ENCODE peak calls at places on chromosomes 7 and 10, in ten cellular contexts. F is ovary; V is left ventricle myocardium inferior; P is MM.1S; U is CD8-positive, alpha-beta T cell; J is cardiac muscle cell; W is HepG2; X is stomach; Z is transverse colon; Y is spleen. R is an unnamed sample. For H3K9me3, the result is how much of the 10 kb centered on the place peaks cover.

GRCh38 chr10:19713800-19714525 is 102.3 kb upstream of the PLXDC2 start:
- DNase-seq in F (no peak), V (no peak), P (no peak), U (no peak), J (peak), W (no peak), X (no peak), Z (no peak), Y (no peak), R (no peak)

GRCh38 chr10:25497281-25497680 is 322.5 kb downstream of the GPR158 start:
- DNase-seq in F (no peak), V (no peak), P (no peak), U (no peak), J (peak), W (no peak), X (no peak), Z (no peak), Y (no peak), R (no peak)

GRCh38 chr10:72740526-72740925 is 48.6 kb downstream of the MCU start:
- DNase-seq in F (no peak), V (peak), P (no peak), U (no peak), J (peak), W (peak), X (peak), Z (peak), Y (no peak), R (no peak)

GRCh38 chr7:13802651-13803050 is 186.8 kb downstream of the ETV1 start:
- DNase-seq in F (no peak), V (no peak), P (no peak), U (no peak), J (no peak), W (no peak), X (no peak), Z (no peak), Y (no peak), R (no peak)

GRCh38 chr10:86536294-86536861 is 14.8 kb upstream of the WAPL start:
- DNase-seq in F (no peak), V (no peak), P (no peak), U (peak), J (no peak), W (no peak), X (no peak), Z (peak), Y (peak), R (peak)

GRCh38 chr7:5514440-5515035 is 90.9 kb upstream of the TNRC18 start:
- DNase-seq in F (no peak), V (no peak), P (no peak), U (no peak), J (peak), W (peak), X (no peak), Z (no peak), Y (no peak), R (no peak)

GRCh38 chr10:13634207-13634606 is 47.4 kb downstream of the PRPF18 start:
- DNase-seq in F (no peak), V (no peak), P (no peak), U (no peak), J (peak), W (no peak), X (no peak), Z (no peak), Y (no peak), R (no peak)

GRCh38 chr10:80460399-80461207 is 6.5 kb downstream of the TSPAN14 start:
- DNase-seq in F (peak), V (no peak), P (no peak), U (no peak), J (peak), W (peak), X (peak), Z (peak), Y (no peak), R (no peak)

GRCh38 chr7:128835231-128835751 is 5.1 kb downstream of the FLNC start:
- DNase-seq in F (no peak), V (no peak), P (no peak), U (no peak), J (no peak), W (no peak), X (no peak), Z (no peak), Y (no peak), R (no peak)

GRCh38 chr7:103348452-103348851 is 1.0 kb downstream of the PSMC2 start:
- DNase-seq in F (no peak), V (no peak), P (no peak), U (no peak), J (no peak), W (no peak), X (no peak), Z (no peak), Y (no peak), R (no peak)

GRCh38 chr7:93851536-93851935 is 39.0 kb downstream of the TFPI2 start:
- DNase-seq in F (no peak), V (no peak), P (no peak), U (no peak), J (no peak), W (no peak), X (no peak), Z (no peak), Y (no peak), R (no peak)

GRCh38 chr10:63711361-63711760 is 190.2 kb downstream of the REEP3 start:
- DNase-seq in F (no peak), V (peak), P (no peak), U (no peak), J (peak), W (no peak), X (peak), Z (no peak), Y (no peak), R (no peak)

GRCh38 chr10:17665742-17666141 is 21.8 kb downstream of the STAM start:
- DNase-seq in F (peak), V (no peak), P (no peak), U (no peak), J (peak), W (peak), X (no peak), Z (no peak), Y (no peak), R (no peak)
- H3K27ac ChIP-seq in F (peak), V (peak), P (no peak), U (no peak), J (no peak), W (no peak), X (peak), Z (peak), Y (no peak), R (no peak)

GRCh38 chr7:57342954-57343353 is 107.0 kb upstream of the ZNF716 start:
- DNase-seq in F (no peak), V (no peak), P (no peak), U (no peak), J (no peak), W (no peak), X (no peak), Z (no peak), Y (no peak), R (no peak)
- H3K9me3 ChIP-seq in F (under half), V (under half), P (under half), U (under half), J (under half), W (half or more), X (half or more), Z (under half), Y (half or more), R (under half)

DNA sequence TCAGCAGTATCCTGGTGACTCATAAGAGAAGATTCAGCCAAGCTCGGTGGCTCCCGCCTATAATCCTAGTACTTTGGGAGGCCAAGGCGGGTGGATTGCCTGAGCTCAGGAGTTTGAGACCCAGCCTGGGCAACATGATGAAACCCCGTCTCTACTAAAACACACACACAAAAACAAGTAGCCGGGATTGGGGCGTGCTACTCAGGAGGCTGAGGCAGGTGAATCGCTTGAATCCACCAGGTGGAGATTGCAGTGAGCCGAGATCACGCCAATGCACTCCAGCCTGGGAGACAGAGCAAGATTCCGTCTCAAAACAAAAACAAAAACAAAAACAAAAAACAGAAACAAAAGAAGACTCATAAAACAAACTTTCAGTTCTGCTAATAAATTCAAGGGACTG is 551.1 kb upstream of the POT1 start:
- DNase-seq in F (no peak), V (no peak), P (no peak), U (no peak), J (no peak), W (no peak), X (no peak), Z (no peak), Y (no peak), R (no peak)
- TF ChIP-seq CTCF in F (no peak), V (no peak), P (no peak), U (no peak), J (no peak), W (no peak), X (no peak), Z (no peak), Y (no peak), R (no peak)

GRCh38 chr7:37083311-37084096 is 359.2 kb upstream of the AOAH start:
- DNase-seq in F (peak), V (peak), P (no peak), U (no peak), J (peak), W (no peak), X (no peak), Z (no peak), Y (no peak), R (no peak)
- H3K27ac ChIP-seq in F (peak), V (peak), P (no peak), U (no peak), J (no peak), W (no peak), X (peak), Z (peak), Y (peak), R (no peak)

R was measured in CD4-positive, alpha-beta T cell.